ENCODE peak calls at places on chromosomes 16 and 17, in five cellular contexts. M is BJ; U is neural crest cell; G is CD4-positive, alpha-beta T cell; N is K562. S is an unnamed sample.

GRCh38 chr16:56013962-56014552 is 138.9 kb upstream of the CES5A start:
- DNase-seq in M (no peak), G (no peak), N (peak), U (peak), S (no peak)

GRCh38 chr17:44931376-44931775 is 16.1 kb upstream of the GFAP start:
- DNase-seq in M (no peak), U (no peak), N (no peak), G (no peak), S (no peak)

GRCh38 chr16:2166263-2167080 is 10.9 kb downstream of the TRAF7 start:
- DNase-seq in G (no peak), U (no peak), N (no peak), M (no peak), S (no peak)

GRCh38 chr17:68125471-68125870 is 89.9 kb downstream of the KPNA2 start:
- DNase-seq in M (no peak), G (no peak), N (no peak), U (no peak), S (no peak)

GRCh38 chr17:47962901-47963300 is 5.2 kb upstream of the PRR15L start:
- DNase-seq in G (no peak), M (no peak), U (no peak), N (no peak), S (no peak)

GRCh38 chr17:39231091-39231561 is 5.4 kb upstream of the STAC2 start:
- DNase-seq in M (no peak), G (no peak), N (no peak), U (no peak), S (no peak)

GRCh38 chr16:89924298-89924924 is 1.3 kb downstream of the TUBB3 start:
- DNase-seq in M (no peak), N (peak), U (peak), G (no peak), S (no peak)

GRCh38 chr17:61209524-61209923 is 190.1 kb upstream of the TBX2 start:
- DNase-seq in U (no peak), M (no peak), G (no peak), N (no peak), S (no peak)

GRCh38 chr16:80614908-80615696 is 74.3 kb downstream of the DYNLRB2 start:
- DNase-seq in U (no peak), N (peak), G (no peak), M (peak), S (no peak)

GRCh38 chr16:4081035-4081434 is 35.2 kb downstream of the ADCY9 start:
- DNase-seq in U (no peak), N (no peak), G (no peak), M (no peak), S (no peak)
- TF ChIP-seq CTCF in U (no peak), N (no peak), G (no peak), M (no peak), S (no peak)

GRCh38 chr17:20098314-20098713 is 89.2 kb downstream of the SPECC1 start:
- DNase-seq in U (no peak), N (no peak), G (no peak), M (no peak), S (no peak)

GRCh38 chr17:20105539-20106291 is 96.6 kb downstream of the SPECC1 start:
- DNase-seq in G (no peak), M (no peak), U (no peak), N (no peak), S (no peak)

GRCh38 chr17:20109121-20109520 is 100.0 kb downstream of the SPECC1 start:
- DNase-seq in G (no peak), U (no peak), N (no peak), M (no peak), S (no peak)

DNA sequence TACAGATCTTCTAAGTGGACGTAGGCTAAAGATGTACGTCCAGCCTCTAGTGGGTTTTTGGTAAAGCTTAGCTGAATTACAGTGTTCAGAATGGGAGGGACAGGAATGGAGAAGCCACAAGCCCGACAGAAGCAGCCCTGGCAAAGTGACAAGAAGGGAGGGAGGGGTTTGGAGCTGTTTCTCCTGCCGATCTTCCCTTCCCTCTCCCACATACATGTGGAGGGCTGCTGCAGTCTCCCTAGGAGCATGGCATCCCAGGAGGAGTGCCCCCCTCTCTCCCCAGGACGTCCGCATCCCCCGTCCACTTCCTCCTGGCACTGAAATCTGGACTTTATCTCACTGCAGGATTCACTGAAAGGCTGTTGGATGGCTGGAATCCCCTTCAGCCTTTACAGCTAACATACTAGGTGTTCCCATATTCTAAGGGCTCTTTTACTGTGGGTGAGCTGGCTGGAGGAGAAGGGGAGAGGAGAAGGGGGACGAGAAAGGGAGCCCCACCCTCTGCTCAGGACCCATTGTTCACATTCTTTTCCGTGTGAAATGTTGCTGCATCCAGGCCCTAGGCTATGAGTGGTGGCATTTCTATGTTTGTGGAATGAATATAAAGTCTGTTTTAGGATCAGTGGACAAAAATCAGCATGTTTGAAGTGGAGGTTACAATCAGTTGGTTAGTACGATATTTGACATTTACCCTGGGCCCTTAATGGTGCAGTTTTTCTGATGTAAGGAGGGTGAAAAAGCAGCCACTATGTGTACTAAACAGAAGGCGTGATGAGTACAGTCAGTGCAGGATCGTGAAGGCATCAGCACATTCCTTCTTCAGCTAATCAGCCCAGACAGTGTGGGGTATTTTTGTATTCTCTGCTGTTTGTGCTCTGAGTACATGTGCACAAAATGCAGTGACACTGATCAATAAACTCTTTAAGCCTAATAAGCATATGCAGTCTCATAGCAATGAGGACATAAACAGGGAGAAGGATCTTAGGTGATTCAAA is 94.6 kb downstream of the SPECC1 start:
- DNase-seq in G (no peak), M (no peak), N (no peak), U (no peak), S (no peak)
- TF ChIP-seq CTCF in G (no peak), M (no peak), N (no peak), U (no peak), S (no peak)

GRCh38 chr17:2068101-2068518 is 13.2 kb downstream of the HIC1 start:
- DNase-seq in G (no peak), U (no peak), N (no peak), M (peak), S (no peak)
- TF ChIP-seq CTCF in G (no peak), U (no peak), N (no peak), M (peak), S (no peak)

GRCh38 chr17:58007781-58008706 is 998 bp upstream of the SRSF1 start:
- DNase-seq in G (no peak), M (no peak), N (no peak), U (no peak), S (no peak)
- TF ChIP-seq CTCF in G (no peak), M (no peak), N (no peak), U (no peak), S (no peak)

GRCh38 chr16:86504315-86505184 is 5.8 kb upstream of the FOXF1 start:
- DNase-seq in N (no peak), G (no peak), M (no peak), U (no peak), S (no peak)
- TF ChIP-seq CTCF in N (no peak), G (no peak), M (no peak), U (no peak), S (no peak)

DNA sequence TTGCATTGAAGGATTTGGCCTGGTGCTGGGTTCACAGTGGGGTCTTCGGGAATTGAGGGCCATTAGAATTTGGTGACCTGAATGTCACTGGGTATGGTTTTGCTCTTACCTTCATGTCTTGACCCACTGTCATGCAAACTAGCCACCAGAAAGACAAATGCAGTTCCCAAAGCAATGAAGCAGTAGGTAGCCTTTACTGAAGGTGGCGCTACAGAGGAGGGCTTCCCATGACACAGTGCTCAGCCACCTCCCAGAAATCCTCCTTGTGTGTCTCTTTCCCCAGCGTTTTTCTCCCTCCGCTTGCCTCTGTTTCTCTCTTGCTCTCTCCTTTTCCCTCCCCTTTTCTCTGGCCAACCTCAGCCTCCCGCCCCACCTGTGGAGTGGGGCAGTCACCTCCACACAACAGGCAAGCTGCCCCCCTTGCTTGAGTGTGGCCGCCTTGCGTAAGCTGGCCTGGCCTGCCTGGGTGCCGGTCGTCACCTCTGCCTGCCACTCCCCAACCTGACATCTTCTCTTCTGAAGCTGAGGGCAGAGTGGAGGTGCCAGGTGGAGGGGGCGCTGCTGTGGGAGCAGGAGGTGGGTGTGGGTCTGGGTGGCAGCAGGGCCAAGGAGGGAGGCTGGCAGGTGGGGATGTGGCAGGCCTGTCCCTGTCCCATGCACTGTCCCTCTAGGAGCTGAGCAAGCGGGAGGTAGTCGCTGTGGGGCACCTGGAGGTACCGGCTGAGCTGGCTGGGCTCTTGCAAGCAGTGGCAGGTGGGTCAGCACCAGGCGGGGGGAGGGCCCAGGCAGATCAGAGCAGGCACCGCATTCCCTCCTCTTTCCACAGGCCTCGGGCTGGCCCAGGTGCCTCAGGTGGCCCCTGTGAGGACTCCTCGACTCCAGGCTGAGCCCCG is 34.7 kb downstream of the MYO15A start:
- DNase-seq in M (no peak), N (peak), G (no peak), U (peak), S (no peak)
- TF ChIP-seq CTCF in M (peak), N (peak), G (no peak), U (peak), S (no peak)

GRCh38 chr17:66910651-66911285 is 53.7 kb upstream of the CACNG4 start:
- DNase-seq in U (no peak), G (no peak), N (no peak), M (no peak), S (no peak)

GRCh38 chr17:66903781-66904180 is 60.7 kb upstream of the CACNG4 start:
- DNase-seq in U (no peak), M (no peak), G (no peak), N (no peak), S (no peak)

GRCh38 chr17:66909811-66910210 is 54.7 kb upstream of the CACNG4 start:
- DNase-seq in N (no peak), U (no peak), M (no peak), G (no peak), S (no peak)

GRCh38 chr17:66904760-66905637 is 59.5 kb upstream of the CACNG4 start:
- DNase-seq in G (no peak), N (no peak), M (no peak), U (no peak), S (no peak)

DNA sequence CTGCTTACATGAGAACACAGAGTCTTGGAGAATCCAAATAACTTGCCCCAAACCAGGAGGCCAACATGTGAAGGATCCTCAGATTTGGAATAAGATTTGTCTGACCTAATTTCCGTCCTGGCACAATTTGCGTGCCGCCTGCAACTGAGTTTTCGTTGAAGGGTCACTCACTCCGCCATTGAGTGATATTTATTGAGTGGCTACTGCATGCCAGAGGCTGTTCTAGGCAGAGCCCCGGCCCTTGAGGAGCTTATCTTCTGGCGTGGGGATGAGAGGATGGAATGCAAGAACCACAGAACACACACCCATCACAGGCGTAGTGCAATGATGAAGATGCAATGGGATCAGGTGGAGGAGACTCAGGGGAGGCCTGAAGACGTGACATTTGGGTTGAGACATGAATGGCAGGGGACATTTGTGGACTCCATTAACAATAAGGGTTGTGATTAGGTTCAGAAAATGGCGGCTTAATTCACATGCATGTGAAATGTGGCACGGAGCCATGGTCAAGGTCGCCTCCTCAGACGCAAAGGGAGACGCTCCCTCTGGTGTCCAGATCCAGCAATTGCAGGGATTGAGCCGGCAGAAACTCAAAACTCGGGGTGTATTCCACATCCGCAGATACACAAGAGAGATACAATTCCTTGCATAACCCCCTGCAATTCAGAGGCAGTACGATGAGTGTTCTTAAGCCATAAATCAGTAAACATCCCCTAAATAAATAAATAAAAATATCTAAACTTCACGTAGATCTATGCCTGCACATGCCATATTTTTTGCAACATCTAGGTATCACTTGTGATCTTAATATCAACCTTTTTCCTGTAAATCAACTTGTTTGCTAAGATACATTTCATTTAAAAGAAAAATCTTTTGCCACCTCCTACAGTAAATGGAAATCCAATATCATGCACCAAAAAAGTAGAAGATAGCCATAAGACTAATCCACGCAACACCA is 57.9 kb upstream of the CACNG4 start:
- DNase-seq in N (peak), U (peak), M (no peak), G (peak), S (no peak)
- TF ChIP-seq CTCF in N (peak), U (peak), M (peak), G (peak), S (no peak)

DNA sequence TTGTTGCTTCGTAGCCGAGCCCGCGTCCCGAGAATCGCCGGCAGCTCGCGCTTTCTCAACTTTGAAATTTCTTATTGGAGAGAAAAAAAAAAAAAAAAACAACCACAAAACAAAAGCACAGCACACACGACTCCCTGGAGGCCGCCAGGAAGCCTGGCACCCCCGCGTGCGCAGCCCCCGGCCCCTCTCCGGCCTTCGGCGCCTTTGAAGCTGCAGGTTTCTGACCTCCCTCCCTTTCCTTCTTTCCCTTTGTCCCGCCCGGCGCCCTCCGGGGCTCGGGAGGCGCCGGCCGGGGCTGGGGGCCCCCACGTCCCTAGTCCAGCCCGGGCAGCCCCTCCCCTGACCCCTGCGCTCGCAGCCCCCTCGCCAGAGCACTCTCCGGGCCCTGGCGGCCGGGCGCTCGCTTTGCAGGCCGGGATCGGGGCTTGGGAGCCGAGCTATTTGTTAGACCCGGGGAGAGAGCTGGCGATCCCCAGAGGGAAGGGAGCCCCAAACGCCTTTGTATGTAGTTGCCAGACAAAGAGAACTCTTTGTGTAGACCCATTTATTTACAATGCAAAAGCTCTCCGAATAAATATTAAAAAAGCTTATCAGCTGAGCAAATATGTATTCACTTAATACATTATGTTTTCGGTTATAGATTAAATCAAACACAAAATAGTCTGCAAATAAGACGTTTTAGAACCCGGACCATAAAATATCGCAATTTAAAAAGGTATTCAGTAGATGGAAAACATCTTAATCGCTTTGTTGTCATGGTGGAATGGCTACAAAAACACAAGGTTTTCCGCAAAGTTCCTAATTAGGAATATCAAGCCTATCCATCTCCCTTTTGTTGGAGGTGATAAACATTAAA is 2.3 kb downstream of the BAHCC1 start:
- DNase-seq in U (peak), M (no peak), G (no peak), N (no peak), S (no peak)
- TF ChIP-seq CTCF in U (peak), M (peak), G (no peak), N (no peak), S (no peak)

DNA sequence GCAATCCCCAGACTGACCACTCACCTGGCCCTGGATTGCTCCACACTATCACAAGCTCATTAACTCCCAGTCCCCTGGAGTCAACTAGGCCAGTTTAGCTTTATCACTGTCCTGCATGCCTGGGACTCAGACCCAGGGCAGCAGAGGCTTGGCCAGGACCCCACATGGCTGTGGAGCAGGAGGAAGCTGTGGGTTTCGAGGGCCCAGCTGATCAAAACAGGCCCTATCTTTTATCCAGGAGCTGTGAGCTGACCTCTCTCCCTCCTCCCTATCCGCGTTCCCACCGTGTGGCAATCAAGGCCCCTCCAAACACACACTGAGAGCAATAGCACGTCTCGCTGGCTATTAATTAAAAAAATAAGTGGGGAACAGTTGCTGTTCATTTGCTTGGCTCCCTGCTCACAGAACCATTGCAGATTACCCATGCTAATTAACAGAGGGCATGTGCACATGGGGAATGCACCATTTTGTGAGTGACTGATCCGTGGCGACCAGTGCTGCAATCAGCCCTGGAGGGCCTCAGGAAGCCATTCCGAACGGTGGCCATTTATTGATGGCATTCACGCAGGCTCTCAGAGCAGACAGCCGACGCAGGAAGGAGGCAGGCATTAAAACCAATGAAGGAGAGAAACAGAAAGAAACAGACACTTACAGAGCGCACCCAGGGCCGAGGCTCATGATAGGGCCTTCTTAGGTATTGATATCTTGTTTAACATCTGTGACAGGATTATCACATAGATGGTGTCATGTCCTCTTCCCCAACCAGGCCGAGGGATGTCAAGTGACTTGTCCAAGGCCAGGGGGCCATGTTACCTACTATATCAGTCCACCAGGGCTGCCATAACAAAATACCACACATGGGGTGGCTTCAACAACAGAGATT is 157.1 kb downstream of the KATNIP start:
- DNase-seq in U (no peak), N (no peak), M (no peak), G (no peak), S (no peak)
- TF ChIP-seq CTCF in U (no peak), N (no peak), M (no peak), G (no peak), S (no peak)

S was measured in activated B cell treated with CpG ODN at 0.5 μM for 24 hours.